ENCODE peak calls at places on chromosomes 2 and 18, in seven cellular contexts. V is HTR-8/SVneo, S is endodermal cell, I is iris pigment epithelial cell, N is lower lobe of right lung, H is caudate nucleus, E is NCI-H2081 treated with DMSO at 0.1 percent for 48 hours. O is an unnamed sample.

GRCh38 chr2:158745067-158745865 is 49.9 kb upstream of the DAPL1 start:
- DNase-seq in V (peak; percentile 67), S (peak; percentile 87), I (peak; percentile 79), N (no peak), H (peak; percentile 64), E (peak; percentile 19), O (no peak)

GRCh38 chr2:237704476-237705224 is 77.3 kb downstream of the LRRFIP1 start:
- DNase-seq in V (no peak), S (no peak), I (no peak), N (no peak), H (no peak), E (no peak), O (no peak)

GRCh38 chr18:69400976-69401474 is 337 bp downstream of the DOK6 start:
- DNase-seq in V (no peak), S (peak; percentile 78), I (peak; percentile 32), N (peak; percentile 42), H (no peak), E (no peak), O (no peak)

GRCh38 chr18:76524900-76525698 is 30.1 kb upstream of the ZNF516 start:
- DNase-seq in V (no peak), S (no peak), I (peak; percentile 80), N (no peak), H (no peak), E (peak; percentile 96), O (no peak)

GRCh38 chr2:110885256-110885655 is 152.9 kb downstream of the ACOXL start:
- DNase-seq in V (no peak), S (no peak), I (no peak), N (no peak), H (no peak), E (no peak), O (no peak)

GRCh38 chr2:172484253-172484652 is 56.9 kb downstream of the ITGA6 start:
- DNase-seq in V (peak; percentile 20), S (no peak), I (peak; percentile 28), N (no peak), H (no peak), E (no peak), O (no peak)

GRCh38 chr2:230400454-230400853 is 15.5 kb upstream of the SP100 start:
- DNase-seq in V (no peak), S (no peak), I (peak; percentile 40), N (no peak), H (no peak), E (no peak), O (no peak)

GRCh38 chr2:555164-555922 is 121.9 kb downstream of the TMEM18 start:
- DNase-seq in V (no peak), S (no peak), I (no peak), N (no peak), H (no peak), E (no peak), O (no peak)

GRCh38 chr2:184734338-184734737 is 136.0 kb downstream of the ZNF804A start:
- DNase-seq in V (no peak), S (no peak), I (no peak), N (no peak), H (no peak), E (no peak), O (no peak)

GRCh38 chr2:25323042-25323514 is 18.6 kb downstream of the DNMT3A start:
- DNase-seq in V (no peak), S (peak; percentile 88), I (peak; percentile 69), N (no peak), H (no peak), E (no peak), O (no peak)

GRCh38 chr2:233532971-233533370 is 33.6 kb downstream of the USP40 start:
- DNase-seq in V (no peak), S (no peak), I (no peak), N (no peak), H (no peak), E (no peak), O (no peak)

GRCh38 chr2:235852528-235852920 is 315.7 kb downstream of the GBX2 start:
- DNase-seq in V (no peak), S (no peak), I (no peak), N (no peak), H (no peak), E (no peak), O (no peak)

GRCh38 chr2:157420771-157421323 is 23.0 kb downstream of the CYTIP start:
- DNase-seq in V (no peak), S (no peak), I (peak; percentile 36), N (no peak), H (no peak), E (no peak), O (no peak)

GRCh38 chr2:23594079-23594494 is 209.1 kb downstream of the KLHL29 start:
- DNase-seq in V (no peak), S (no peak), I (peak; percentile 14), N (peak; percentile 41), H (no peak), E (peak; percentile 95), O (peak; percentile 82)

GRCh38 chr2:221896505-221897151 is 324.5 kb upstream of the EPHA4 start:
- DNase-seq in V (peak; percentile 17), S (peak; percentile 50), I (peak; percentile 7), N (no peak), H (no peak), E (no peak), O (no peak)

GRCh38 chr2:120452131-120452530 is 106.2 kb downstream of the INHBB start:
- DNase-seq in V (no peak), S (no peak), I (no peak), N (no peak), H (no peak), E (no peak), O (peak; percentile 67)

GRCh38 chr2:54669677-54670484 is 53.6 kb upstream of the EML6 start:
- DNase-seq in V (peak; percentile 56), S (no peak), I (peak; percentile 85), N (no peak), H (no peak), E (no peak), O (no peak)

GRCh38 chr2:201420442-201421113 is 30.7 kb downstream of the TRAK2 start:
- DNase-seq in V (no peak), S (no peak), I (peak; percentile 79), N (no peak), H (no peak), E (no peak), O (no peak)

GRCh38 chr2:148531175-148532048 is 113.1 kb upstream of the EPC2 start:
- DNase-seq in V (no peak), S (peak; percentile 41), I (no peak), N (no peak), H (no peak), E (no peak), O (no peak)

GRCh38 chr18:58321986-58322385 is 278.0 kb downstream of the NEDD4L start:
- DNase-seq in V (peak; percentile 81), S (peak; percentile 73), I (peak; percentile 58), N (peak; percentile 61), H (peak; percentile 17), E (no peak), O (no peak)